ENCODE peak calls at places on chromosome 4, in eight cellular contexts. H is brain microvascular endothelial cell, O is choroid plexus epithelial cell, I is nephron progenitor cell, K is MM.1S, F is left ventricle myocardium inferior, D is H9, S is upper lobe of right lung. G is an unnamed sample.

GRCh38 chr4:186204103-186204559 is 12.8 kb downstream of the CYP4V2 start:
- DNase-seq in K (peak; percentile 74), S (no peak), F (no peak), H (peak; percentile 43), D (no peak), I (no peak), O (peak; percentile 74), G (no peak)

GRCh38 chr4:135418353-135418752 is 1216.8 kb upstream of the PABPC4L start:
- DNase-seq in S (no peak), H (peak; percentile 8), F (no peak), I (no peak), D (peak; percentile 32), K (peak; percentile 22), O (peak; percentile 62), G (peak; percentile 5)

GRCh38 chr4:145909331-145909730 is 29.3 kb downstream of the ZNF827 start:
- DNase-seq in H (no peak), D (peak; percentile 90), F (peak; percentile 75), I (peak; percentile 28), K (no peak), O (no peak), S (peak; percentile 85), G (no peak)

GRCh38 chr4:136650541-136651277 is 881.6 kb downstream of the PCDH18 start:
- DNase-seq in F (no peak), I (no peak), H (peak; percentile 83), O (peak; percentile 84), S (no peak), K (no peak), D (no peak), G (no peak)

GRCh38 chr4:164252286-164252685 is 501.6 kb upstream of the SMIM31 start:
- DNase-seq in K (no peak), I (peak; percentile 15), S (no peak), D (peak; percentile 70), F (no peak), H (peak; percentile 29), O (peak; percentile 4), G (no peak)

GRCh38 chr4:40523581-40523980 is 106.1 kb downstream of the RBM47 start:
- DNase-seq in S (no peak), D (no peak), O (no peak), I (no peak), H (no peak), K (no peak), F (no peak), G (no peak)

GRCh38 chr4:138671106-138671505 is 344.5 kb upstream of the NOCT start:
- DNase-seq in F (no peak), I (no peak), K (no peak), O (no peak), D (no peak), H (no peak), S (no peak), G (no peak)

GRCh38 chr4:140103676-140104075 is 50.3 kb downstream of the MAML3 start:
- DNase-seq in H (peak; percentile 60), K (no peak), S (no peak), O (peak; percentile 49), I (no peak), F (no peak), D (no peak), G (no peak)

GRCh38 chr4:29459926-29460325 is 1260.2 kb upstream of the PCDH7 start:
- DNase-seq in I (no peak), D (no peak), S (no peak), F (no peak), O (no peak), K (no peak), H (no peak), G (no peak)

GRCh38 chr4:144338148-144338547 is 197.6 kb upstream of the GYPA start:
- DNase-seq in D (no peak), S (no peak), O (peak; percentile 81), I (no peak), H (no peak), K (peak; percentile 31), F (no peak), G (no peak)

GRCh38 chr4:159117968-159118367 is 15.1 kb downstream of the RAPGEF2 start:
- DNase-seq in H (no peak), S (no peak), I (no peak), D (no peak), F (no peak), O (no peak), K (no peak), G (no peak)

GRCh38 chr4:3630136-3630933 is 98.1 kb upstream of the LRPAP1 start:
- DNase-seq in S (no peak), F (no peak), O (no peak), K (no peak), D (no peak), H (no peak), I (no peak), G (no peak)

GRCh38 chr4:97013309-97014106 is 1129.8 kb downstream of the STPG2 start:
- DNase-seq in F (no peak), I (no peak), S (no peak), O (no peak), K (no peak), H (no peak), D (no peak), G (no peak)

GRCh38 chr4:70943115-70943514 is 40.9 kb downstream of the MOB1B start:
- DNase-seq in O (no peak), D (no peak), S (no peak), H (no peak), I (no peak), F (no peak), K (no peak), G (no peak)

GRCh38 chr4:31045724-31046318 is 325.7 kb downstream of the PCDH7 start:
- DNase-seq in H (peak; percentile 12), S (no peak), F (no peak), D (no peak), K (peak; percentile 35), I (peak; percentile 3), O (peak; percentile 62), G (no peak)
- TF ChIP-seq CTCF in H (peak; percentile 67), S (peak; percentile 44), F (peak; percentile 57), D (peak; percentile 81), K (peak; percentile 56), I (peak; percentile 32), O (peak; percentile 66), G (no peak)

DNA sequence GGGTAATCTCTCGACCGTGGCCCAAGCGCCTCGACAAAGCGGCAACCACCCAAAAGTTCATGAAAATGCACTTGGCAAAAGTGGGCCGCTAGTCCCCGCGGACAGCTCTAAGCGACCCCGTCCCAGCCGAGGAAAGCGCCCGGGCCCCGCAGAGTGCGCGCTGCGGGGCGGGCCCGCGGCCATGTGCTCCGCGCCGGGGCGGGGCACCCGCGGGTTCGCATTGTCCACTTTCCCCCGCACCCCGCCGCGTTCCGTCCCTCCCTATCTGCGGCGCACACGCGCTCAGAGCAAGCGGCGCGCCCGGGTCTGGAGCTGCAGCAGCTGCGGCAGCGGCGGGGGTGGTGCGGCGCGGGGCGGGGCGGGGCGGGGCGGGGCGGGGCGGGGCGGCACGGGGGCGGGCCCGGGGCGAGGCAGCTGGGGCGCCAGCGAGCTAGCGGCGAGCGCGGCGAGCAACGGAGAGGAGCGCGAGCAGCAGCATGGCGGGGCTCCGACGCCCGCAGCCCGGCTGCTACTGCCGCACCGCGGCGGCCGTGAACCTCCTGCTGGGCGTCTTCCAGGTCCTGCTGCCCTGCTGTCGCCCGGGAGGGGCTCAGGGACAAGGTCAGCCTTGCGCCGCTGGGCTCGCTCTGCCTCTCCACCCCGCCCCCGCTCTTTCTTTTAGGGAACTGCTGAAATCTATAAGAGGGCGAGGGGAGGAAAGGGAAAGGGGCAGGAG is at the start of gene TMEM131L:
- DNase-seq in H (peak; percentile 38), K (peak; percentile 67), D (peak; percentile 81), F (peak; percentile 71), O (peak; percentile 64), I (peak; percentile 78), S (peak; percentile 86), G (peak; percentile 90)
- TF ChIP-seq CTCF in H (peak; percentile 9), K (no peak), D (no peak), F (peak; percentile 33), O (peak; percentile 34), I (no peak), S (peak; percentile 16), G (peak; percentile 2)

GRCh38 chr4:54669831-54670230 is 12.1 kb downstream of the KIT start:
- DNase-seq in D (peak; percentile 48), O (no peak), K (no peak), H (no peak), I (no peak), F (no peak), S (no peak), G (no peak)
- TF ChIP-seq CTCF in D (peak; percentile 56), O (no peak), K (no peak), H (no peak), I (no peak), F (no peak), S (no peak), G (no peak)

GRCh38 chr4:165360041-165360782 is 18.6 kb upstream of the CPE start:
- DNase-seq in H (no peak), F (no peak), K (no peak), I (no peak), S (no peak), O (peak; percentile 58), D (no peak), G (no peak)

GRCh38 chr4:165351359-165352130 is 24.1 kb downstream of the MSMO1 start:
- DNase-seq in I (no peak), H (no peak), K (no peak), O (no peak), D (peak; percentile 43), S (no peak), F (no peak), G (no peak)

GRCh38 chr4:165359501-165359900 is 19.3 kb upstream of the CPE start:
- DNase-seq in F (no peak), H (no peak), K (no peak), O (peak; percentile 50), S (no peak), D (no peak), I (no peak), G (no peak)

GRCh38 chr4:165360985-165361678 is 17.7 kb upstream of the CPE start:
- DNase-seq in I (no peak), H (no peak), O (no peak), S (no peak), D (no peak), F (no peak), K (no peak), G (no peak)

DNA sequence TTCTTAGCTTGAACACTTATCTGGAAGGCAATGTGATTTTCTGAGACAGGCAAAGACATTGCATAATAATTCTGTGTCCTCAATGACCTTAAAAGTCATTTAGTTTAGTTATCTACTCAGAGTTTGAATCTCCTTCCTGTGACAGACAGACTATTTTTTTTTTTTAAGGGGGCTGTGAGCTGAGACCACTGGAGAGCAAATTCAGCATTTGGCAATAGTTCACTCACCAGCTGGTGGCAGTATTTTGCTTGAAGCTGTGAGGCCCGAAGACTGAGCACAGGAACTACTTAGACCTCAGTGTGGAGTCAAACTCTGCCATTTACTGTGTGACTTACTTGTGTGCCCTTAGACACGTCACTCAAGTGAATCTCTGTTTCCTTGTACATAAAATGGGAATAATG is 22.9 kb upstream of the CPE start:
- DNase-seq in D (peak; percentile 74), S (no peak), O (peak; percentile 70), I (peak; percentile 48), H (peak; percentile 35), K (peak; percentile 43), F (no peak), G (peak; percentile 11)
- TF ChIP-seq CTCF in D (peak; percentile 72), S (peak; percentile 45), O (peak; percentile 78), I (peak; percentile 43), H (peak; percentile 75), K (peak; percentile 47), F (peak; percentile 62), G (peak; percentile 29)

G was measured in GM13976.